ENCODE peak calls at places on chromosomes 2 and 18, in six cellular contexts. Q is H1, W is IMR-90, A is H9, V is mesenchymal stem cell, I is mesendoderm. L is an unnamed sample. For H3K4me1, the result is how much of the 10 kb centered on the place peaks cover.

GRCh38 chr2:182522930-182523541 is 96.2 kb upstream of the PDE1A start:
- DNase-seq in Q (no peak), W (no peak), A (no peak), V (no peak), I (no peak), L (no peak)

GRCh38 chr2:165371356-165371755 is 98.1 kb upstream of the CSRNP3 start:
- DNase-seq in Q (no peak), W (no peak), A (peak), V (no peak), I (peak), L (no peak)

GRCh38 chr2:121088251-121089004 is 196.6 kb downstream of the TFCP2L1 start:
- DNase-seq in Q (no peak), W (no peak), A (no peak), V (no peak), I (no peak), L (no peak)

GRCh38 chr2:10185755-10186154 is 63.2 kb downstream of the RRM2 start:
- DNase-seq in Q (no peak), W (no peak), A (no peak), V (no peak), I (no peak), L (no peak)

GRCh38 chr2:41763091-41763490 is 284.7 kb upstream of the PKDCC start:
- DNase-seq in Q (no peak), W (no peak), A (no peak), V (no peak), I (peak), L (no peak)

GRCh38 chr2:46548103-46548486 is 68.7 kb downstream of the TMEM247 start:
- DNase-seq in Q (no peak), W (no peak), A (no peak), V (no peak), I (no peak), L (no peak)

GRCh38 chr2:113376935-113377445 is 60.5 kb upstream of the ZNG1B start:
- DNase-seq in Q (no peak), W (no peak), A (no peak), V (no peak), I (no peak), L (no peak)

GRCh38 chr2:203427061-203427460 is 98.9 kb downstream of the ABI2 start:
- DNase-seq in Q (no peak), W (peak), A (no peak), V (peak), I (no peak), L (no peak)

GRCh38 chr2:42813773-42814172 is 21.4 kb upstream of the HAAO start:
- DNase-seq in Q (no peak), W (no peak), A (no peak), V (no peak), I (no peak), L (no peak)

GRCh38 chr2:191189112-191189635 is 38.4 kb upstream of the STAT4 start:
- DNase-seq in Q (no peak), W (no peak), A (no peak), V (no peak), I (no peak), L (no peak)

GRCh38 chr2:120748310-120748709 is 12.6 kb downstream of the GLI2 start:
- DNase-seq in Q (no peak), W (no peak), A (no peak), V (no peak), I (no peak), L (no peak)

GRCh38 chr2:239464166-239465016 is 63.6 kb upstream of the HDAC4 start:
- DNase-seq in Q (no peak), W (no peak), A (peak), V (no peak), I (no peak), L (no peak)

GRCh38 chr18:46859855-46860254 is 57.5 kb downstream of the PIAS2 start:
- DNase-seq in Q (no peak), W (peak), A (no peak), V (no peak), I (no peak), L (no peak)

GRCh38 chr2:190441564-190441963 is 33.4 kb downstream of the MFSD6 start:
- DNase-seq in Q (no peak), W (no peak), A (no peak), V (no peak), I (peak), L (no peak)

GRCh38 chr18:58581265-58581664 is 47.6 kb downstream of the ALPK2 start:
- DNase-seq in Q (no peak), W (peak), A (peak), V (peak), I (peak), L (no peak)

GRCh38 chr2:84891355-84892010 is 10.6 kb upstream of the TRABD2A start:
- DNase-seq in Q (no peak), W (no peak), A (no peak), V (no peak), I (no peak), L (no peak)
- H3K4me1 ChIP-seq in Q (under half), W (under half), A (under half), V (under half), I (under half), L (under half)

DNA sequence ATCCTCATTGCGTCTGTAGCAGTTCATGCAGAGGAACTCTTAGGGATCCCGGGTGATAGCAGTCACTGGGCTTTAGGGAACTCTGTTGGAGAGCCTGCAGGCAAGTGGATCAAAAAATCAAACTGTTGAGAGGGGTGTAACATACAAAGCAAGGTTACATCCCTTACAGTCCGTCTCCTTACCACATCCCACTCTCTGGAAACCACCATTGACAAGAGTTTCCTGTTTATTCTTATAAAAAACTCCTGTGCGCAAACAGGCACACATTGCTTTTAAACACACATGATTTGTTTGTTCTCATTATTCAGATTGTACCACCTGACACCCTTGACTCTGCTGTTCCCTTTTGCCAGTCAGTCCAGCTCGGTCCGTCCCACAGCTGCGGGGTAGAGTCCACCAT is 137.7 kb downstream of the LTBP1 start:
- DNase-seq in Q (no peak), W (no peak), A (no peak), V (peak), I (no peak), L (no peak)
- H2BK15ac ChIP-seq in Q (no peak), W (no peak), A (no peak), V (no peak), I (no peak), L (no peak)

GRCh38 chr2:157786663-157787363 is 89.3 kb downstream of the ACVR1 start:
- DNase-seq in Q (no peak), W (no peak), A (no peak), V (peak), I (peak), L (no peak)

GRCh38 chr2:157789933-157790511 is 86.1 kb downstream of the ACVR1 start:
- DNase-seq in Q (no peak), W (no peak), A (no peak), V (peak), I (peak), L (peak)

GRCh38 chr2:157787364-157787938 is 88.7 kb downstream of the ACVR1 start:
- DNase-seq in Q (no peak), W (no peak), A (no peak), V (peak), I (peak), L (no peak)

GRCh38 chr2:157789161-157789720 is 86.9 kb downstream of the ACVR1 start:
- DNase-seq in Q (no peak), W (peak), A (no peak), V (peak), I (no peak), L (no peak)

GRCh38 chr2:157788201-157788600 is 87.9 kb downstream of the ACVR1 start:
- DNase-seq in Q (no peak), W (no peak), A (no peak), V (no peak), I (no peak), L (no peak)
- H3K4me1 ChIP-seq in Q (under half), W (under half), A (under half), V (under half), I (under half), L (under half)

DNA sequence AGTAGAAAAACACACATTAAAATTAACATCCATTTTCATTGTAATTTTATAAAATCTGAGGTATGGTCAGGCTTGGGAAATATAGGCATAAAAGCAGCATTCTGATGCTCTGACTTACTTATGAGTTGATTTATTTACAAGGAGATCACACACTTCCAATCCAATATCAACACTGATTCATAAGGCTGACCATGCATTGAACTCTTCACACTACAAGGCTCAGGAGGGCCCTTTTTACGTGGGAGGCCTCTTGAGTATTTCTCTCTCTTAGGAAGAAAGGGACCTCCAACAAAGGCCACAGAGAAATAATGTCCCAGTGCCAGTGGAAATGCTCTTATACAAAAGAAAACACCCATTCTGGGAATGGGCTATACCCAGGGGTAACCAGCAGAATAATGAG is 222.8 kb downstream of the NAPG start:
- DNase-seq in Q (no peak), W (peak), A (no peak), V (no peak), I (no peak), L (no peak)
- H2BK15ac ChIP-seq in Q (no peak), W (no peak), A (no peak), V (no peak), I (no peak), L (no peak)